ENCODE peak calls at places on chromosomes 4 and X, in eight cellular contexts. W is lower leg skin, E is IMR-90, G is GM12865, I is fibroblast of the aortic adventitia, P is heart right ventricle, V is left lung, R is lower lobe of right lung. M is an unnamed sample.

GRCh38 chrX:7235071-7235470 is 87.1 kb upstream of the PUDP start:
- DNase-seq in I (no peak), R (no peak), P (no peak), V (no peak), W (no peak), G (no peak), E (no peak), M (no peak)

GRCh38 chrX:151981129-151981528 is 6.7 kb upstream of the GABRE start:
- DNase-seq in P (no peak), W (no peak), V (no peak), G (no peak), I (peak), R (no peak), E (peak), M (no peak)

GRCh38 chr4:4355302-4355701 is 31.6 kb upstream of the NSG1 start:
- DNase-seq in G (no peak), P (no peak), V (no peak), W (no peak), R (no peak), E (no peak), I (no peak), M (no peak)

GRCh38 chr4:84171871-84172270 is 327.2 kb downstream of the NKX6-1 start:
- DNase-seq in E (no peak), V (no peak), G (no peak), I (no peak), W (no peak), R (no peak), P (no peak), M (no peak)

GRCh38 chr4:184616633-184617471 is 32.4 kb downstream of the CASP3 start:
- DNase-seq in E (no peak), W (no peak), I (peak), P (no peak), G (peak), V (no peak), R (no peak), M (no peak)

GRCh38 chrX:154437971-154438893 is 1.3 kb downstream of the GDI1 start:
- DNase-seq in E (no peak), P (no peak), I (no peak), W (no peak), G (no peak), R (no peak), V (no peak), M (peak)

GRCh38 chr4:100189820-100190642 is at the start of gene DDIT4L:
- DNase-seq in P (peak), E (peak), I (peak), V (peak), R (peak), G (no peak), W (peak), M (no peak)

GRCh38 chrX:14963447-14964236 is 90.4 kb downstream of the MOSPD2 start:
- DNase-seq in W (no peak), R (no peak), P (no peak), V (no peak), G (no peak), I (peak), E (peak), M (no peak)

GRCh38 chrX:10676239-10676971 is 56.0 kb upstream of the MID1 start:
- DNase-seq in V (no peak), R (no peak), W (no peak), I (no peak), E (no peak), P (no peak), G (no peak), M (no peak)

GRCh38 chr4:128528177-128528576 is 240.6 kb upstream of the PGRMC2 start:
- DNase-seq in R (no peak), G (no peak), I (no peak), W (no peak), V (no peak), P (no peak), E (no peak), M (no peak)

GRCh38 chrX:108001218-108001814 is 19.1 kb upstream of the TEX13B start:
- DNase-seq in I (peak), V (no peak), E (peak), R (no peak), P (no peak), W (no peak), G (peak), M (no peak)

GRCh38 chr4:144494280-144494679 is 151.7 kb upstream of the HHIP start:
- DNase-seq in R (no peak), E (no peak), W (no peak), G (no peak), I (peak), P (no peak), V (no peak), M (no peak)

GRCh38 chr4:41331224-41331623 is 74.5 kb downstream of the UCHL1 start:
- DNase-seq in I (peak), P (no peak), R (no peak), W (no peak), E (no peak), G (no peak), V (no peak), M (no peak)

GRCh38 chr4:38905657-38906398 is 38.2 kb downstream of the FAM114A1 start:
- DNase-seq in P (no peak), V (no peak), W (no peak), R (no peak), E (no peak), I (no peak), G (no peak), M (no peak)

GRCh38 chr4:145069361-145069760 is 28.6 kb downstream of the ANAPC10 start:
- DNase-seq in G (no peak), E (peak), W (no peak), R (no peak), I (peak), P (no peak), V (no peak), M (no peak)

GRCh38 chr4:87565746-87566145 is 36.6 kb upstream of the SPARCL1 start:
- DNase-seq in P (no peak), E (no peak), V (no peak), I (no peak), G (no peak), R (no peak), W (no peak), M (no peak)

GRCh38 chr4:140715121-140715520 is 41.1 kb downstream of the TBC1D9 start:
- DNase-seq in I (no peak), V (no peak), E (no peak), P (no peak), G (no peak), W (no peak), R (no peak), M (no peak)

GRCh38 chr4:94375364-94375763 is 32.7 kb upstream of the HPGDS start:
- DNase-seq in G (no peak), E (no peak), P (no peak), W (no peak), I (no peak), R (no peak), V (no peak), M (no peak)

GRCh38 chr4:37441231-37442061 is 196.9 kb downstream of the NWD2 start:
- DNase-seq in G (no peak), R (no peak), E (no peak), V (no peak), W (no peak), P (no peak), I (no peak), M (no peak)

GRCh38 chrX:18424482-18425198 is 768 bp upstream of the CDKL5 start:
- DNase-seq in R (peak), W (no peak), P (no peak), V (peak), G (peak), E (peak), I (peak), M (no peak)

GRCh38 chr4:182478475-182478874 is 235.3 kb downstream of the TENM3 start:
- DNase-seq in I (peak), R (no peak), G (peak), W (no peak), P (no peak), E (peak), V (no peak), M (no peak)

GRCh38 chr4:118273642-118274041 is 79.2 kb downstream of the PRSS12 start:
- DNase-seq in G (peak), W (no peak), R (no peak), I (no peak), E (no peak), P (no peak), V (no peak), M (no peak)

GRCh38 chrX:135591871-135592270 is 71.4 kb downstream of the INTS6L start:
- DNase-seq in P (no peak), W (no peak), G (no peak), I (no peak), E (no peak), R (no peak), V (no peak), M (no peak)

GRCh38 chr4:6409381-6409780 is 63.0 kb downstream of the PPP2R2C start:
- DNase-seq in W (no peak), R (no peak), I (no peak), G (no peak), V (peak), E (no peak), P (no peak), M (no peak)

GRCh38 chrX:111411591-111412371 is at the start of gene DCX:
- DNase-seq in I (no peak), E (no peak), R (no peak), W (no peak), G (no peak), P (no peak), V (no peak), M (no peak)

GRCh38 chrX:136497556-136498048 is at the start of gene HTATSF1:
- DNase-seq in P (peak), R (peak), W (peak), I (no peak), G (no peak), E (no peak), V (peak), M (no peak)

GRCh38 chr4:23747131-23747752 is 142.6 kb downstream of the PPARGC1A start:
- DNase-seq in E (no peak), I (no peak), G (no peak), V (no peak), W (no peak), R (no peak), P (no peak), M (no peak)

GRCh38 chr4:53654300-53654758 is 63.0 kb upstream of the LNX1 start:
- DNase-seq in E (peak), V (no peak), G (peak), R (no peak), I (peak), P (no peak), W (no peak), M (no peak)

GRCh38 chr4:26074672-26075071 is 160.7 kb downstream of the SMIM20 start:
- DNase-seq in V (no peak), G (peak), W (no peak), P (no peak), I (no peak), R (peak), E (no peak), M (no peak)

GRCh38 chr4:158850800-158851644 is 82.2 kb downstream of the FNIP2 start:
- DNase-seq in W (no peak), G (peak), P (no peak), I (peak), V (no peak), R (no peak), E (peak), M (no peak)

GRCh38 chr4:54482529-54482961 is 175.2 kb upstream of the KIT start:
- DNase-seq in P (no peak), G (no peak), E (peak), W (no peak), R (no peak), I (no peak), V (no peak), M (no peak)

GRCh38 chr4:5963611-5964010 is 54.6 kb downstream of the C4orf50 start:
- DNase-seq in I (no peak), W (no peak), E (no peak), P (no peak), G (no peak), R (no peak), V (no peak), M (no peak)

GRCh38 chr4:187666634-187667033 is 328.9 kb upstream of the ZFP42 start:
- DNase-seq in G (no peak), I (no peak), W (no peak), R (no peak), V (no peak), E (peak), P (no peak), M (no peak)

GRCh38 chr4:39620551-39620950 is 18.1 kb downstream of the SMIM14 start:
- DNase-seq in I (peak), V (no peak), R (no peak), G (no peak), P (no peak), W (no peak), E (peak), M (no peak)

GRCh38 chr4:15920723-15921591 is 17.6 kb downstream of the FGFBP1 start:
- DNase-seq in R (peak), P (peak), E (peak), I (peak), V (peak), G (no peak), W (peak), M (peak)

GRCh38 chr4:186676531-186677158 is 47.0 kb downstream of the FAT1 start:
- DNase-seq in W (no peak), R (no peak), I (peak), V (no peak), E (peak), G (no peak), P (no peak), M (no peak)

GRCh38 chr4:147094228-147094627 is 148.6 kb upstream of the TTC29 start:
- DNase-seq in E (no peak), W (no peak), R (no peak), P (no peak), V (no peak), G (no peak), I (no peak), M (no peak)
- TF ChIP-seq CTCF in E (no peak), W (no peak), R (no peak), P (no peak), V (no peak), G (no peak), I (peak), M (peak)

DNA sequence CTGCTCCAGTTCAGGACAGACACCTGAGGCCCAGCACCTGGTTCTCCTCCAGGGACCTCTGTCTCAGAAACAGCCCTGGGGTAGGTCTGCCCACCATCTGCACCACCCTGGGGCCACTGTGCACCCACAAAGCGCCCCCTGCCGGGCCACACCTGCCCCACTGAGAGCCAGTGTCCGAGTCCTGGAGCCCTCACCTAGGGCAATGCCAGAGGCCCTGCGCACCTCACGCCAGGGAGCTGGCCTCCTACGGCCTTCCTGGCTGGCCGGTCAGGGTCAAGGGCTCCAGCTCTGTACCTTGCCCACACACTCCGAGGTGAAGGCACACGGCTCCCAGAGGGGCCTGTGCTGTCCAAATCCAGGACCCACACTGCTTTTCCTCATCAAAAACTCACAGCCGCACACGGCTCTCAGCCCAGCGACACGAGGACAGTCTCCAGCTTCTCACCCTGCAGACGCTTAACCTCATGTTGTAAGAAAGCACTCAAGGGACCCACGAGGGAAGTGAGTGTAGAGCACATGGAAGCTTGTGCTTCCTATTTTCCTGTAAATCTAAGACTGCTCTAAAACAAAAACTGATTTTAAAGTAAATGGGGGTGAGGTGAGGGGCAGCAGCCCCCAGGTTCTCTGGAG is 5.4 kb downstream of the CTBP1 start:
- DNase-seq in P (peak), I (no peak), V (peak), R (no peak), G (no peak), E (no peak), W (peak), M (no peak)
- TF ChIP-seq CTCF in P (no peak), I (no peak), V (no peak), R (no peak), G (no peak), E (no peak), W (no peak), M (no peak)

GRCh38 chrX:132802033-132802432 is 156.4 kb downstream of the HS6ST2 start:
- DNase-seq in G (no peak), I (no peak), E (no peak), V (no peak), P (no peak), W (no peak), R (no peak), M (no peak)
- TF ChIP-seq CTCF in G (no peak), I (no peak), E (no peak), V (no peak), P (no peak), W (no peak), R (no peak), M (no peak)

DNA sequence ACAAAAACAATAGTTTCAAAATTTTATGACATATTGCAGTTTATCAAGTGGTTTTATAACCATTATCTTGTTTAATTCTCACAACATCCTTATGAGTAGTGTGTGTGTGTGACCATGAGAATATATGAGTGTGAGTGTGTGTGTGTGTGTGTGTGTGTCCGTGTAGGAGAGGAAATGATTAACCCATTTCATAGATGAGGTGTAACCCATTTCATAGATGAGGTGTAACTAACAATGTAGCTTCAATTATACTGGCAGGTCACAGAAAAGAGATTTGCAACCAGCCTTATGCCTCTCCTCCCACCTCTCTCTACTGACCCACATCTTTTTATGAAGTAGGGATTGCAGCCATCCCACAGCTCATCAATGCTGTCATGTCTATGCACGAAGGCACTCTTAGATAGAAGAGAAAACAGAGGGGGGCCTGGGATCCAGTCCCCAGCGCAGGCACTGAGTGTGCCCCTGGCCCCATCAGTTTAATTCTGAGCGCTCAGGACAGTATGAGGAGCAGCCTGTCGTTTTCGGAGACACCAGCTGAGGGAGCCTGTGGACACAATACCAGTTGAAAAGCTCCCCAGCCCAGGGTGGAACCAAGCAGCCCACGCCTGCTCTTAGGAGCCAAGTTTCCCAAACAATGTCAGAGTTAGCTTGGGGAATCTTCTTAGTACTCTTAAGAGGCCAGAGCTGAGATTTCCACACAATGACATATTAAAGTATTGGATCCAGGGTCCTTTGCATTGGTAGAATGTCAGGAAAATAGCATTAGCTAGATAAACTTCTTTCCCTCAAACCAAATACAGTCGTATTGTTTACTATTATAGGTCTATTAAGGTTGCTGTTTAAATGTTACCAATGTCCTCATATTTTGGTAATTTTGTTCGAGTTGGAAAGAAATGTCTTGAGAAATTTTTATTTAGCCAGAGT is 88.6 kb downstream of the PALLD start:
- DNase-seq in G (peak), I (peak), P (peak), E (peak), W (peak), V (no peak), R (peak), M (peak)
- TF ChIP-seq CTCF in G (peak), I (peak), P (peak), E (peak), W (no peak), V (peak), R (peak), M (peak)

GRCh38 chr4:111999801-112000200 is 145.5 kb upstream of the FAM241A start:
- DNase-seq in I (no peak), V (no peak), G (no peak), R (no peak), P (no peak), W (no peak), E (no peak), M (no peak)
- TF ChIP-seq CTCF in I (no peak), V (no peak), G (no peak), R (no peak), P (no peak), W (no peak), E (no peak), M (no peak)

DNA sequence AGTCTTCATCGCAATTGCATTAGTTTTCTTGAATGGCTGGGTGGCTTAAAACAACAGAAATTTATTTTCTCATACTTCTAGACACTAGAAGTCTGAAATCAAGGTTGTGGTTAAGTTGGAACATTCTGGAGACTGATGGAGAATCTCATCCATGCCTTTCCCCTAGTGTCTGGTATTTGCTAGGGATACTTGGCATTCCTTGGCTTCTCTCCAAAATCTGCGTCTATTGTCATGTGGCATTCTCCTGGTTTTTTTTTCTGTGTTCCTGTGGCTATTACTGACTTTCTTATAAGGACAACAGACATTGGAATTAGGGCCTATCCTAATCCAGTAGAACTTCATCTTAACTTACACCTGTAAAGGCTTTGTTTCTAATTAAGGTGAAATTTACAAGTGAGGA is 272.8 kb upstream of the EPHA5 start:
- DNase-seq in V (no peak), R (no peak), W (no peak), P (no peak), I (peak), E (no peak), G (no peak), M (no peak)
- TF ChIP-seq CTCF in V (no peak), R (no peak), W (no peak), P (no peak), I (no peak), E (no peak), G (no peak), M (peak)

DNA sequence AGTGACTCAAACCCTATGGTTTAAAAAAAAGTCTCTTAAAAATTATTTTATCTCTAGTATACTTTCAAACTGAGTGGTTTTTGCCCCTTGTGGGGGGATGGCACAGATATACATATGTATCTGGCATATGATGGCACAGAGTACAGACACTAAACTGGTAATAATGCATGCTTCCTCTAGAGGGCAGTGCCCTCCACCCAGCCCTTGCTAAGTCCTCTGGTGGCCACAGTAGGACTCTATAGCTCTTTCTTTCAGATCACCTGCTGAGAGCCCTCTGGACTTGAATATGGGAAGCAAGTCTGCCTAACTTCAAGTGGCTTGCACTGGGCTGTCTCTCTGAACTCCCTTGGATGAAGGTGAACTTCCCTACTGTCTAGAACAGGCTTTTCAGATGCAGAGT is 66.3 kb downstream of the TSPAN7 start:
- DNase-seq in W (no peak), I (no peak), R (no peak), G (peak), E (peak), V (no peak), P (no peak), M (no peak)
- TF ChIP-seq CTCF in W (no peak), I (peak), R (peak), G (peak), E (peak), V (peak), P (peak), M (no peak)

DNA sequence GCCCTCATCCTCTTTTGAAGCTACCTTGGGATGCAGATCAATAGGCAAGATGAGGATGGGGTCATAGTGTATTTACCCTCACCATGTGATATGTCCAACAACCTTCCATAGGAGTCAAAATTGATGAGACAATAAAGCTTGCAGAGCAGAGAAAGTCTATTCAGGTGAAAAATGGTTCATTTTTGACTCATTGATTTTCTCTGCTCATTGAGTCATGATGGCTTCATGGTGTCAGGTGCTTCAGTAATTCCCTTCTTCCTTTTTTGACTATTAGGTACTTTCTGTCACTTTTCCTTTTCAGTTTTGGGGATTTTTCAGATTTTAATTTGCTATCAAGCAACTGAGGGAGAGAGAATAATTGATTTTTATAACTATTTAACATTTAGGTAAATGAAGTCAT is 55.9 kb upstream of the IL2 start:
- DNase-seq in R (no peak), I (no peak), G (no peak), V (no peak), P (no peak), E (no peak), W (no peak), M (no peak)
- TF ChIP-seq CTCF in R (no peak), I (no peak), G (no peak), V (no peak), P (no peak), E (no peak), W (no peak), M (no peak)

GRCh38 chr4:166169111-166169510 is 296.1 kb downstream of the TLL1 start:
- DNase-seq in V (no peak), I (peak), G (peak), P (no peak), R (no peak), W (no peak), E (no peak), M (no peak)
- TF ChIP-seq CTCF in V (no peak), I (peak), G (peak), P (no peak), R (no peak), W (no peak), E (no peak), M (peak)